ENCODE peak calls at places on chromosomes 5 and 9, in five cellular contexts. A is substantia nigra, O is AML-193, Y is fibroblast of gingiva, C is EH. J is an unnamed sample.

GRCh38 chr9:70902171-70902570 is 219.2 kb downstream of the TRPM3 start:
- DNase-seq in A (no peak), O (no peak), Y (no peak), C (peak), J (no peak)

GRCh38 chr5:180787711-180788431 is 14.7 kb downstream of the MGAT1 start:
- DNase-seq in A (no peak), O (no peak), Y (no peak), C (peak), J (no peak)

GRCh38 chr9:120707170-120707569 is 7.1 kb downstream of the MEGF9 start:
- DNase-seq in A (no peak), O (no peak), Y (no peak), C (no peak), J (no peak)

GRCh38 chr5:37735649-37736347 is 104.0 kb downstream of the GDNF start:
- DNase-seq in A (no peak), O (no peak), Y (peak), C (peak), J (peak)

GRCh38 chr5:174328626-174329299 is 283.3 kb downstream of the NSG2 start:
- DNase-seq in A (no peak), O (no peak), Y (no peak), C (peak), J (no peak)

GRCh38 chr5:168734657-168735344 is 155.6 kb upstream of the PANK3 start:
- DNase-seq in A (no peak), O (no peak), Y (peak), C (peak), J (no peak)

GRCh38 chr5:174355995-174356394 is 310.5 kb downstream of the NSG2 start:
- DNase-seq in A (no peak), O (no peak), Y (no peak), C (no peak), J (no peak)

GRCh38 chr9:131524578-131525315 is 6.3 kb downstream of the UCK1 start:
- DNase-seq in A (no peak), O (no peak), Y (no peak), C (peak), J (no peak)

GRCh38 chr5:107557051-107557658 is 113.6 kb downstream of the EFNA5 start:
- DNase-seq in A (no peak), O (no peak), Y (peak), C (peak), J (no peak)

GRCh38 chr9:121441163-121441562 is 58.5 kb downstream of the GGTA1 start:
- DNase-seq in A (no peak), O (no peak), Y (no peak), C (no peak), J (no peak)

GRCh38 chr5:134051305-134051704 is 46.5 kb upstream of the VDAC1 start:
- DNase-seq in A (no peak), O (no peak), Y (no peak), C (peak), J (no peak)

GRCh38 chr9:97766092-97766491 is 69.0 kb upstream of the XPA start:
- DNase-seq in A (no peak), O (no peak), Y (no peak), C (peak), J (no peak)

J was measured in dorsolateral prefrontal cortex.